ENCODE peak calls at places on chromosomes 6 and 20, in five cellular contexts. D is sigmoid colon, V is spleen, P is endothelial cell of umbilical vein, X is prostate gland. Z is an unnamed sample. For H3K4me1, the result is how much of the 10 kb centered on the place peaks cover.

GRCh38 chr6:129141499-129141898 is 258.6 kb downstream of the LAMA2 start:
- DNase-seq in V (no peak), X (no peak), P (no peak), D (no peak), Z (no peak)

GRCh38 chr20:5947276-5947675 is 3.1 kb downstream of the TRMT6 start:
- DNase-seq in X (no peak), D (no peak), P (no peak), V (no peak), Z (no peak)

GRCh38 chr6:154488802-154489437 is 21.6 kb downstream of the CNKSR3 start:
- DNase-seq in V (no peak), X (no peak), P (no peak), D (no peak), Z (no peak)

GRCh38 chr6:68087399-68088133 is 547.5 kb upstream of the ADGRB3 start:
- DNase-seq in D (no peak), V (no peak), P (no peak), X (no peak), Z (no peak)

GRCh38 chr20:47309806-47310426 is 46.6 kb downstream of the ZMYND8 start:
- DNase-seq in D (peak), X (peak), V (no peak), P (no peak), Z (no peak)

GRCh38 chr6:129317931-129318820 is 391.8 kb downstream of the ARHGAP18 start:
- DNase-seq in D (no peak), X (no peak), V (no peak), P (peak), Z (no peak)

GRCh38 chr20:25058051-25058796 is at the start of gene ACSS1:
- DNase-seq in D (peak), X (peak), P (peak), V (peak), Z (no peak)

GRCh38 chr6:5007531-5007930 is 3.7 kb upstream of the RPP40 start:
- DNase-seq in P (no peak), X (no peak), V (no peak), D (no peak), Z (no peak)

GRCh38 chr6:34055223-34055933 is 90.5 kb downstream of the GRM4 start:
- DNase-seq in X (peak), V (peak), P (peak), D (peak), Z (no peak)

GRCh38 chr20:64161595-64162238 is 2.5 kb upstream of the MYT1 start:
- DNase-seq in D (no peak), P (peak), X (peak), V (no peak), Z (no peak)

GRCh38 chr6:100353276-100354015 is 111.3 kb downstream of the SIM1 start:
- DNase-seq in P (no peak), D (no peak), X (no peak), V (no peak), Z (no peak)

GRCh38 chr6:5537967-5538366 is 276.7 kb downstream of the FARS2 start:
- DNase-seq in V (no peak), D (no peak), P (no peak), X (no peak), Z (no peak)

GRCh38 chr20:44633872-44634600 is 17.5 kb downstream of the ADA start:
- DNase-seq in P (no peak), X (no peak), V (no peak), D (no peak), Z (no peak)

GRCh38 chr6:18216411-18216810 is 47.9 kb downstream of the DEK start:
- DNase-seq in D (no peak), P (no peak), X (no peak), V (no peak), Z (no peak)

GRCh38 chr20:15942130-15942529 is 631.1 kb downstream of the KIF16B start:
- DNase-seq in V (no peak), X (no peak), P (no peak), D (no peak), Z (no peak)

GRCh38 chr6:112087136-112087908 is at the start of the genes FAM229B and TUBE1:
- DNase-seq in X (peak), D (peak), V (peak), P (peak), Z (peak)

GRCh38 chr20:57317789-57318371 is 11.7 kb upstream of the SPO11 start:
- DNase-seq in P (no peak), D (no peak), X (no peak), V (no peak), Z (no peak)

GRCh38 chr6:147507162-147508072 is 1.1 kb upstream of the SAMD5 start:
- DNase-seq in X (no peak), D (no peak), V (no peak), P (peak), Z (no peak)

GRCh38 chr6:13278184-13278583 is 50.2 kb downstream of the TBC1D7 start:
- DNase-seq in D (no peak), V (peak), X (no peak), P (no peak), Z (no peak)

GRCh38 chr6:166752097-166752496 is 125.0 kb upstream of the RPS6KA2 start:
- DNase-seq in X (no peak), D (no peak), V (no peak), P (no peak), Z (no peak)

GRCh38 chr6:74899416-74899815 is 306.4 kb downstream of the COL12A1 start:
- DNase-seq in D (no peak), X (no peak), P (peak), V (no peak), Z (no peak)

GRCh38 chr20:8156603-8157079 is 24.6 kb downstream of the PLCB1 start:
- DNase-seq in P (peak), D (no peak), V (no peak), X (no peak), Z (no peak)

GRCh38 chr6:14286634-14287428 is 169.3 kb downstream of the CD83 start:
- DNase-seq in D (no peak), X (no peak), V (no peak), P (no peak), Z (no peak)

GRCh38 chr6:41675176-41675767 is 37.0 kb downstream of the MDFI start:
- DNase-seq in D (no peak), P (no peak), V (peak), X (no peak), Z (no peak)

GRCh38 chr6:167311286-167311685 is 13.6 kb upstream of the TTLL2 start:
- DNase-seq in V (no peak), D (peak), X (no peak), P (no peak), Z (no peak)

GRCh38 chr20:23047001-23047737 is 2.3 kb downstream of the THBD start:
- DNase-seq in D (no peak), X (no peak), P (no peak), V (no peak), Z (no peak)

GRCh38 chr6:81909981-81910910 is 157.8 kb upstream of the TENT5A start:
- DNase-seq in X (no peak), V (no peak), P (no peak), D (no peak), Z (no peak)

GRCh38 chr6:113574147-113574546 is 283.0 kb upstream of the MARCKS start:
- DNase-seq in P (peak), X (no peak), D (no peak), V (no peak), Z (no peak)

DNA sequence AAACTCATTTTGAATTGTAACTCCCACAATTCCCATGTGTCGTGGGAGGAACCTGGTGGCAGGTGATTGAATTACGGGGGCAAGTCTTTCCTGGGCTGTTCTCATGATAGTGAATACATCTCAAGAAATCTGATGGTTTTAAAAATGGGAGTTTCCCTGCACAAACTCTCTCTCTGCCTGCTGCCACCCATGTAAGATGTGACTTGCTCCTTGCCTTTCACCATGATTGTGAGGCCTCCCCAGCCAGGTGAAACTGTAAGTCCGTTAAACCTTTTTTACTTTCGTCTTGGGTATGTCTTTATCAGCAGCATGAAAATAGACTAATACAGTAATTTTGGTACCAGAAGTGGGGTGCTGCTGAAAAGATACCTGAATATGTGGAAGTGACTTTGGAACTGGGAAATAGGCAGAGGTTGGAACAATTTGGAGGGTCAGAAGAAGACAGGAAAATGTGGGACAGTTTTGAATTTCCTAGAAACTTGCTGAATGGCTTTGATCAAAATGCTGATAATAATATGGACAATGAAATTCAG is 41.4 kb upstream of the SAMHD1 start:
- DNase-seq in V (no peak), P (no peak), D (no peak), X (no peak), Z (no peak)
- TF ChIP-seq CTCF in V (no peak), P (no peak), D (no peak), X (no peak), Z (no peak)

DNA sequence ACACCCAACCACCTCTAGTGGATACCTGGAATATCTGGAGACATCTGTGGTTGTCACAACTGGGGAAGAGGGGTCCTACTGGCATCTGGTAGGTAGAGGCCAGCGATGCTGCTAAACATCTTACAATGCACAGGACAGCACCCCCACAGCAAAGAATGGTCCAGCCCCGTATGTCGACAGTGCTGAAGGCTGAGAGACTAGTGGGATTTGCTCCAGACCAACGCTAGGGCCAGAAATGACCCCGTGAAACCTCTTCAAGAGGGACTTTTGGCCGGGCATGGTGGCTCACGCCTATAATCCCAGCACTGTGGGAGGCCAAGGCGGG is 7.2 kb downstream of the PREX1 start:
- DNase-seq in P (no peak), V (no peak), X (no peak), D (no peak), Z (no peak)
- H3K4me1 ChIP-seq in P (half or more), V (half or more), X (under half), D (under half), Z (under half)

GRCh38 chr6:122788663-122789062 is 395 bp upstream of the SMPDL3A start:
- DNase-seq in P (no peak), V (no peak), D (no peak), X (no peak), Z (no peak)

GRCh38 chr6:122789862-122790739 is 1.0 kb downstream of the SMPDL3A start:
- DNase-seq in P (peak), X (peak), V (peak), D (no peak), Z (no peak)

GRCh38 chr6:122788208-122788607 is 850 bp upstream of the SMPDL3A start:
- DNase-seq in X (no peak), D (no peak), P (no peak), V (no peak), Z (no peak)

GRCh38 chr6:122790740-122791679 is 2.0 kb downstream of the SMPDL3A start:
- DNase-seq in V (no peak), P (no peak), D (no peak), X (no peak), Z (no peak)

GRCh38 chr6:122789078-122789861 is at the start of gene SMPDL3A:
- DNase-seq in X (peak), D (peak), V (peak), P (peak), Z (no peak)
- TF ChIP-seq POLR2AphosphoS5 in X (peak), D (peak), V (peak), P (peak), Z (peak)

GRCh38 chr6:119974430-119975159 is 625.0 kb upstream of the MAN1A1 start:
- DNase-seq in X (no peak), P (no peak), D (no peak), V (no peak), Z (no peak)

GRCh38 chr6:119980802-119981201 is 631.2 kb upstream of the MAN1A1 start:
- DNase-seq in P (no peak), D (no peak), X (no peak), V (no peak), Z (no peak)

GRCh38 chr6:119978274-119978889 is 628.8 kb upstream of the MAN1A1 start:
- DNase-seq in P (no peak), X (no peak), D (no peak), V (no peak), Z (no peak)

DNA sequence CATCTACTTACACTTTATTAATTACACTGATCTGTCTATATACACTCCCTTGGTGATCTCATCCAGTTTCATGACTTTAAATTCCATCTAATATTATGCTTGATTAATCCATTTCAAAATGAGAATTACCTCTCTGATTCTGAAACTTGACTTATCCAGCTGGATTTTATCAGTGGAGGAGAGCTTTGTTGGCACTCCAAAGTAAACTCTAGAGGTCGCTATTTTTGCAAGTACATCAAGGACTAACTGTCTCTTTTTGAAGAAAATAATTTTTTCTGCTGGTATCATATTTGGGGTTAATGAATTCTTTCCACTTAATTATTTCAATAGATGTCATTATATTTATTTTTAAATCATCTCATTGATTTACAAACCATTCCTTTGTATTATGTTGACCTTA is 630.3 kb upstream of the MAN1A1 start:
- DNase-seq in P (no peak), D (no peak), X (no peak), V (no peak), Z (no peak)
- TF ChIP-seq CTCF in P (no peak), D (no peak), X (no peak), V (no peak), Z (no peak)

GRCh38 chr6:16496982-16497823 is 258.8 kb downstream of the GMPR start:
- DNase-seq in V (no peak), P (no peak), X (no peak), D (no peak), Z (no peak)
- H3K4me1 ChIP-seq in V (under half), P (under half), X (under half), D (under half), Z (under half)

DNA sequence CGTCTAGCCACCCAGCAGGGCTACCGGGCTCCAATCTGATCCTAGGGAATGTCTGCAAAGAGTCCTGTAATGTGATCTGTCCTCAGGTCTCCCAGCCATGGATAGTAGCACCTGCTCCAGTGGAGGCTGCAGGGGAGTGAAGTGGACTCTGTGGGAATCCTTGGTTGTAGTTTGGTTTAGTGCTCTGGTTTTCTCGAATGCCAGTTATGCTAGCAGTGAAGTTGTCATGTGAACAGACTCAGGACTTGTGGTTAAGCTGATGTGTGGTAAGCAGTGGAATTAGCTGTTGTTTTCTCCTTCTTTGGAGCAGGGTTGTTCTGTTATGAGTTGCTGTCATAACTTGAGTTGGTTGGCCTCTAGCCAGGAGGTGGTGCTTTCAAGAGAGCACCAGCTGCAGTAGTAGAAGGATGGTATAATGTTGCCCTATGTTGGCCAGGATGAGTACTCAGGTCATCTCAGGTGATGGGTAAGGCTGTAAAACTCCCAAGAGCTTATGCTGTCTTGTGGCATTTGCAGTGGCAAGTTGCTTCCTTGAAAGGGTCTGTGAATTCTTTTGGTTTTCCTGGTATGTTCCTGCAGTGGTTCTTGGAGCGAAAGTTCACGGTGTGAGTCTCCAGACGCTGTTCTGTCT is 390.2 kb downstream of the UTRN start:
- DNase-seq in V (no peak), D (no peak), X (no peak), P (peak), Z (no peak)
- TF ChIP-seq POLR2AphosphoS5 in V (no peak), D (no peak), X (no peak), P (no peak), Z (no peak)

GRCh38 chr6:156756630-156757610 is 20.3 kb upstream of the ARID1B start:
- DNase-seq in P (no peak), D (no peak), X (no peak), V (no peak), Z (no peak)

GRCh38 chr6:156757849-156758248 is 19.3 kb upstream of the ARID1B start:
- DNase-seq in V (no peak), D (no peak), X (no peak), P (no peak), Z (no peak)

GRCh38 chr6:156747715-156748114 is 29.5 kb upstream of the ARID1B start:
- DNase-seq in X (no peak), V (no peak), D (no peak), P (no peak), Z (no peak)

GRCh38 chr6:156748504-156748903 is 28.7 kb upstream of the ARID1B start:
- DNase-seq in V (no peak), P (no peak), D (no peak), X (no peak), Z (no peak)

GRCh38 chr6:156752666-156753301 is 24.4 kb upstream of the ARID1B start:
- DNase-seq in X (no peak), V (peak), D (no peak), P (no peak), Z (no peak)
- TF ChIP-seq CTCF in X (peak), V (peak), D (no peak), P (no peak), Z (no peak)

Z was measured in vagina.